ENCODE peak calls at places on chromosomes 6 and 20, in seven cellular contexts. One of them, this sample, is unnamed.

GRCh38 chr20:18853946-18854646 is 40.5 kb downstream of the SCP2D1 start:
- DNase-seq in H1: no peak
- DNase-seq in K562: no peak
- DNase-seq in HCT116: no peak
- DNase-seq in HepG2: no peak
- DNase-seq in GM12878: no peak
- DNase-seq in SK-N-SH: no peak
- DNase-seq in this sample: no peak

GRCh38 chr6:166955865-166956443 is 396 bp downstream of the RNASET2 start:
- DNase-seq in H1: no peak
- DNase-seq in K562: no peak
- DNase-seq in HCT116: no peak
- DNase-seq in HepG2: no peak
- DNase-seq in GM12878: no peak
- DNase-seq in SK-N-SH: no peak
- DNase-seq in this sample: no peak

GRCh38 chr6:163260111-163260895 is 154.2 kb upstream of the QKI start:
- DNase-seq in H1: peak; percentile 64
- DNase-seq in K562: no peak
- DNase-seq in HCT116: no peak
- DNase-seq in HepG2: no peak
- DNase-seq in GM12878: no peak
- DNase-seq in SK-N-SH: no peak
- DNase-seq in this sample: no peak

GRCh38 chr20:39412091-39412490 is 449.9 kb downstream of the DHX35 start:
- DNase-seq in H1: no peak
- DNase-seq in K562: no peak
- DNase-seq in HCT116: no peak
- DNase-seq in HepG2: no peak
- DNase-seq in GM12878: no peak
- DNase-seq in SK-N-SH: no peak
- DNase-seq in this sample: no peak

GRCh38 chr6:118335325-118335724 is 212.8 kb upstream of the PLN start:
- DNase-seq in H1: no peak
- DNase-seq in K562: no peak
- DNase-seq in HCT116: no peak
- DNase-seq in HepG2: no peak
- DNase-seq in GM12878: no peak
- DNase-seq in SK-N-SH: no peak
- DNase-seq in this sample: no peak

GRCh38 chr6:155129744-155130143 is 134.1 kb upstream of the CLDN20 start:
- DNase-seq in H1: no peak
- DNase-seq in K562: no peak
- DNase-seq in HCT116: no peak
- DNase-seq in HepG2: no peak
- DNase-seq in GM12878: no peak
- DNase-seq in SK-N-SH: no peak
- DNase-seq in this sample: no peak

GRCh38 chr6:169106176-169106575 is 147.5 kb downstream of the THBS2 start:
- DNase-seq in H1: no peak
- DNase-seq in K562: no peak
- DNase-seq in HCT116: no peak
- DNase-seq in HepG2: no peak
- DNase-seq in GM12878: no peak
- DNase-seq in SK-N-SH: no peak
- DNase-seq in this sample: no peak

GRCh38 chr20:38181207-38181693 is 16.2 kb upstream of the TGM2 start:
- DNase-seq in H1: no peak
- DNase-seq in K562: no peak
- DNase-seq in HCT116: no peak
- DNase-seq in HepG2: no peak
- DNase-seq in GM12878: peak; percentile 62
- DNase-seq in SK-N-SH: no peak
- DNase-seq in this sample: no peak

GRCh38 chr6:166612471-166612881 is 14.6 kb downstream of the RPS6KA2 start:
- DNase-seq in H1: no peak
- DNase-seq in K562: no peak
- DNase-seq in HCT116: no peak
- DNase-seq in HepG2: no peak
- DNase-seq in GM12878: no peak
- DNase-seq in SK-N-SH: no peak
- DNase-seq in this sample: no peak

GRCh38 chr20:61991476-61991875 is 74.2 kb downstream of the TAF4 start:
- DNase-seq in H1: no peak
- DNase-seq in K562: no peak
- DNase-seq in HCT116: no peak
- DNase-seq in HepG2: no peak
- DNase-seq in GM12878: no peak
- DNase-seq in SK-N-SH: no peak
- DNase-seq in this sample: no peak

GRCh38 chr6:149929422-149929821 is 6.5 kb upstream of the RAET1G start:
- DNase-seq in H1: peak; percentile 63
- DNase-seq in K562: no peak
- DNase-seq in HCT116: no peak
- DNase-seq in HepG2: no peak
- DNase-seq in GM12878: no peak
- DNase-seq in SK-N-SH: no peak
- DNase-seq in this sample: no peak

GRCh38 chr6:130143709-130144108 is 79.0 kb downstream of the SAMD3 start:
- DNase-seq in H1: no peak
- DNase-seq in K562: no peak
- DNase-seq in HCT116: no peak
- DNase-seq in HepG2: no peak
- DNase-seq in GM12878: no peak
- DNase-seq in SK-N-SH: no peak
- DNase-seq in this sample: no peak

GRCh38 chr6:43308101-43308989 is at the start of gene CRIP3:
- DNase-seq in H1: peak; percentile 86
- DNase-seq in K562: peak; percentile 70
- DNase-seq in HCT116: no peak
- DNase-seq in HepG2: no peak
- DNase-seq in GM12878: no peak
- DNase-seq in SK-N-SH: no peak
- DNase-seq in this sample: no peak

GRCh38 chr20:23658989-23659609 is 21.3 kb upstream of the CST3 start:
- DNase-seq in H1: no peak
- DNase-seq in K562: no peak
- DNase-seq in HCT116: no peak
- DNase-seq in HepG2: peak; percentile 89
- DNase-seq in GM12878: no peak
- DNase-seq in SK-N-SH: no peak
- DNase-seq in this sample: no peak

GRCh38 chr6:43897571-43898302 is 127.7 kb downstream of the VEGFA start:
- DNase-seq in H1: no peak
- DNase-seq in K562: no peak
- DNase-seq in HCT116: no peak
- DNase-seq in HepG2: no peak
- DNase-seq in GM12878: no peak
- DNase-seq in SK-N-SH: no peak
- DNase-seq in this sample: no peak

GRCh38 chr6:27866370-27867050 is 45.7 kb downstream of the OR2B2 start:
- DNase-seq in H1: peak; percentile 65
- DNase-seq in K562: no peak
- DNase-seq in HCT116: no peak
- DNase-seq in HepG2: peak; percentile 32
- DNase-seq in GM12878: peak; percentile 74
- DNase-seq in SK-N-SH: peak; percentile 62
- DNase-seq in this sample: peak; percentile 77

GRCh38 chr20:62452475-62453095 is 23.2 kb downstream of the GATA5 start:
- DNase-seq in H1: no peak
- DNase-seq in K562: no peak
- DNase-seq in HCT116: no peak
- DNase-seq in HepG2: no peak
- DNase-seq in GM12878: no peak
- DNase-seq in SK-N-SH: no peak
- DNase-seq in this sample: no peak

GRCh38 chr6:116046739-116047138 is 14.0 kb downstream of the FRK start:
- DNase-seq in H1: no peak
- DNase-seq in K562: no peak
- DNase-seq in HCT116: no peak
- DNase-seq in HepG2: no peak
- DNase-seq in GM12878: no peak
- DNase-seq in SK-N-SH: no peak
- DNase-seq in this sample: no peak
- TF ChIP-seq JUND in H1: no peak
- TF ChIP-seq JUND in K562: no peak
- TF ChIP-seq JUND in HCT116: no peak
- TF ChIP-seq JUND in HepG2: no peak
- TF ChIP-seq JUND in GM12878: no peak
- TF ChIP-seq JUND in SK-N-SH: no peak
- TF ChIP-seq JUND in this sample: no peak

DNA sequence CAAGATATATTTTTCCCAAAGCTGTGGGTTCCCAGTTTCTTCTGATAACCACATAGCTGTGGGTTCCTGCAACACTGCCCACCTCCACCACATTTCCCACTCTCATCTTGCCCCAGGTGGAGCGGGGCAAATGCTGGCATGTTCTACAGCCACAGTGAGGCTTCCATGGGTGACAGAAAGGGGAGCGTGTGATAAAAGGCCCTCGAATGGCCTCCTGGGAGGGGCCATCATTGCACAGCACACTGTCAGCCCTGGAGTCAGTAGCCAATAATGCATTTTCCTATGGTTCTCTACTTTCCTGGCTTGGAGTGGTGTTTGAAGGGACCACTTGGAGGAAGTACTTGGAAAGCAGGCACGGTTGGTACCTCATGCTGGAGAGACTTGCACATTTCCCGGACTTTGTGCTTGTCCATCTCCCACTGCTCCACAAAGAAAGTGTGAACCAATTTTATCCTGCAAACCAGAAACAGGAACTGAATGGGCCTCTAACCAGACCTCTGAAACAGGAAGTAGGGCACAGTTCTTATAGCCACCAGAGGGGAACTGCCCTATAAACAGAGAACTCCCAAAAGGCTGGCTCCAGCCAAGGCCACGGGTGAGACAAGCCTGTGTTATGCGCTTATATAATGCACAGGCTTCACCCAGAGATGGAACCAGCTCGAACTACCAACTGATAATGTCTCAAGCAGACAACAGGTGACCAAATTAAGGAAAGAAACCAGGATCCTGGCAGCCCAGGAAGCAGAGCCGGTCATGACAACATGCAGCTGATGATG is 8.6 kb downstream of the MAP3K5 start:
- DNase-seq in H1: no peak
- DNase-seq in K562: no peak
- DNase-seq in HCT116: no peak
- DNase-seq in HepG2: no peak
- DNase-seq in GM12878: no peak
- DNase-seq in SK-N-SH: no peak
- DNase-seq in this sample: no peak
- TF ChIP-seq JUND in H1: no peak
- TF ChIP-seq JUND in K562: no peak
- TF ChIP-seq JUND in HCT116: no peak
- TF ChIP-seq JUND in HepG2: no peak
- TF ChIP-seq JUND in GM12878: no peak
- TF ChIP-seq JUND in SK-N-SH: no peak
- TF ChIP-seq JUND in this sample: no peak

GRCh38 chr6:136060759-136061158 is 189.4 kb downstream of the MTFR2 start:
- DNase-seq in H1: no peak
- DNase-seq in K562: no peak
- DNase-seq in HCT116: no peak
- DNase-seq in HepG2: no peak
- DNase-seq in GM12878: no peak
- DNase-seq in SK-N-SH: no peak
- DNase-seq in this sample: no peak

GRCh38 chr6:136059308-136059707 is 190.8 kb downstream of the MTFR2 start:
- DNase-seq in H1: no peak
- DNase-seq in K562: no peak
- DNase-seq in HCT116: no peak
- DNase-seq in HepG2: no peak
- DNase-seq in GM12878: no peak
- DNase-seq in SK-N-SH: no peak
- DNase-seq in this sample: no peak

GRCh38 chr6:136060052-136060451 is 190.1 kb downstream of the MTFR2 start:
- DNase-seq in H1: no peak
- DNase-seq in K562: no peak
- DNase-seq in HCT116: no peak
- DNase-seq in HepG2: no peak
- DNase-seq in GM12878: no peak
- DNase-seq in SK-N-SH: no peak
- DNase-seq in this sample: no peak

GRCh38 chr6:136066005-136066404 is 184.1 kb downstream of the MTFR2 start:
- DNase-seq in H1: no peak
- DNase-seq in K562: no peak
- DNase-seq in HCT116: no peak
- DNase-seq in HepG2: no peak
- DNase-seq in GM12878: no peak
- DNase-seq in SK-N-SH: no peak
- DNase-seq in this sample: no peak

DNA sequence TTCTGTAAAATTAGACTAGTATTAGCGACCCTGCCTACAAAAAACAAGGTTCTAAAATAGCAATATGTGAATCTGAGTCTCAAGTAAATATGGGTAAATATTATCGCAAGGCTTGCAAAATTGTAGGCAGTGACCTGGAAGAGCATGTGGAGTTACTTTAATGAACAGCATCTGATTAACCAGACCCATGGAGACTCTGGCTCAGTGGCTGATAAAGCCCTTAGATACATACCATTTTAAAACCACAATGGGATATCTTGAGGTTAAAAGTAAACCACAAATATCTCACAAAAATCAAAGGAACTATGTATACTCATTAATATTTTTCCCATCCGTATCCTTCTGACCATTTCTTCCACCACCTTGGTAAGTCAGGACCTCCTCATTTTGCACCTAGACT is 187.0 kb downstream of the MTFR2 start:
- DNase-seq in H1: no peak
- DNase-seq in K562: no peak
- DNase-seq in HCT116: no peak
- DNase-seq in HepG2: no peak
- DNase-seq in GM12878: no peak
- DNase-seq in SK-N-SH: no peak
- DNase-seq in this sample: no peak
- TF ChIP-seq JUND in H1: no peak
- TF ChIP-seq JUND in K562: no peak
- TF ChIP-seq JUND in HCT116: no peak
- TF ChIP-seq JUND in HepG2: no peak
- TF ChIP-seq JUND in GM12878: no peak
- TF ChIP-seq JUND in SK-N-SH: no peak
- TF ChIP-seq JUND in this sample: no peak

GRCh38 chr6:45650527-45651135 is 272.9 kb upstream of the SUPT3H start:
- DNase-seq in H1: no peak
- DNase-seq in K562: no peak
- DNase-seq in HCT116: peak; percentile 16
- DNase-seq in HepG2: no peak
- DNase-seq in GM12878: no peak
- DNase-seq in SK-N-SH: no peak
- DNase-seq in this sample: no peak

GRCh38 chr6:45651301-45651700 is 273.6 kb upstream of the SUPT3H start:
- DNase-seq in H1: no peak
- DNase-seq in K562: no peak
- DNase-seq in HCT116: no peak
- DNase-seq in HepG2: no peak
- DNase-seq in GM12878: no peak
- DNase-seq in SK-N-SH: no peak
- DNase-seq in this sample: no peak

GRCh38 chr6:45644720-45645119 is 267.0 kb upstream of the SUPT3H start:
- DNase-seq in H1: no peak
- DNase-seq in K562: no peak
- DNase-seq in HCT116: no peak
- DNase-seq in HepG2: no peak
- DNase-seq in GM12878: no peak
- DNase-seq in SK-N-SH: no peak
- DNase-seq in this sample: no peak

GRCh38 chr6:45645302-45645701 is 267.6 kb upstream of the SUPT3H start:
- DNase-seq in H1: no peak
- DNase-seq in K562: no peak
- DNase-seq in HCT116: no peak
- DNase-seq in HepG2: no peak
- DNase-seq in GM12878: no peak
- DNase-seq in SK-N-SH: no peak
- DNase-seq in this sample: no peak

GRCh38 chr6:45647341-45648138 is 269.8 kb upstream of the SUPT3H start:
- DNase-seq in H1: no peak
- DNase-seq in K562: no peak
- DNase-seq in HCT116: no peak
- DNase-seq in HepG2: no peak
- DNase-seq in GM12878: no peak
- DNase-seq in SK-N-SH: no peak
- DNase-seq in this sample: no peak
- TF ChIP-seq JUND in H1: no peak
- TF ChIP-seq JUND in K562: no peak
- TF ChIP-seq JUND in HCT116: no peak
- TF ChIP-seq JUND in HepG2: no peak
- TF ChIP-seq JUND in GM12878: no peak
- TF ChIP-seq JUND in SK-N-SH: no peak
- TF ChIP-seq JUND in this sample: no peak

This sample was measured in T47D.